ENCODE peak calls at places on chromosomes 12 and 14, in four cellular contexts. C is EH, F is left ventricle myocardium superior, T is ureter. B is an unnamed sample.

GRCh38 chr12:80213871-80214270 is 114.5 kb downstream of the OTOGL start:
- DNase-seq in C (no peak), F (no peak), T (no peak), B (no peak)

GRCh38 chr12:93737457-93738198 is 60.5 kb downstream of the CRADD start:
- DNase-seq in C (no peak), F (no peak), T (no peak), B (no peak)

GRCh38 chr12:121709478-121709890 is 3.1 kb upstream of the TMEM120B start:
- DNase-seq in C (peak), F (no peak), T (no peak), B (peak)

GRCh38 chr14:77508249-77508648 is 9.6 kb upstream of the ISM2 start:
- DNase-seq in C (peak), F (no peak), T (no peak), B (no peak)

GRCh38 chr14:80100681-80101080 is 110.6 kb downstream of the DIO2 start:
- DNase-seq in C (no peak), F (no peak), T (no peak), B (no peak)

GRCh38 chr12:42469355-42470006 is 120.1 kb downstream of the PRICKLE1 start:
- DNase-seq in C (no peak), F (no peak), T (no peak), B (no peak)

GRCh38 chr14:57933363-57933762 is 67.5 kb upstream of the SLC35F4 start:
- DNase-seq in C (no peak), F (no peak), T (no peak), B (no peak)

GRCh38 chr12:49244161-49244560 is 20.7 kb upstream of the TUBA1C start:
- DNase-seq in C (peak), F (no peak), T (no peak), B (peak)

GRCh38 chr12:119804011-119804641 is 73.0 kb downstream of the CIT start:
- DNase-seq in C (peak), F (peak), T (peak), B (peak)

GRCh38 chr14:105881021-105881930 is 354.9 kb downstream of the TMEM121 start:
- DNase-seq in C (no peak), F (peak), T (peak), B (no peak)

GRCh38 chr12:88753074-88753473 is 172.8 kb upstream of the KITLG start:
- DNase-seq in C (peak), F (no peak), T (no peak), B (no peak)

GRCh38 chr12:26452511-26452910 is 257.1 kb downstream of the SSPN start:
- DNase-seq in C (no peak), F (no peak), T (no peak), B (no peak)

GRCh38 chr14:75132374-75133086 is 5.7 kb upstream of the NEK9 start:
- DNase-seq in C (peak), F (no peak), T (peak), B (peak)

GRCh38 chr12:65536876-65537661 is 258.6 kb downstream of the MSRB3 start:
- DNase-seq in C (peak), F (no peak), T (no peak), B (peak)

GRCh38 chr12:14900521-14901227 is 15.0 kb upstream of the MGP start:
- DNase-seq in C (no peak), F (no peak), T (no peak), B (no peak)

GRCh38 chr12:27554421-27555186 is 30.6 kb downstream of the PPFIBP1 start:
- DNase-seq in C (peak), F (peak), T (peak), B (peak)

GRCh38 chr12:89873745-89874144 is 165.1 kb upstream of the ATP2B1 start:
- DNase-seq in C (peak), F (no peak), T (no peak), B (no peak)

GRCh38 chr12:70883855-70884254 is 36.7 kb downstream of the PTPRR start:
- DNase-seq in C (no peak), F (no peak), T (no peak), B (no peak)

GRCh38 chr14:64725360-64725815 is 21.2 kb downstream of the PLEKHG3 start:
- DNase-seq in C (no peak), F (no peak), T (no peak), B (no peak)

GRCh38 chr14:31357279-31357678 is 63.1 kb downstream of the HEATR5A start:
- DNase-seq in C (peak), F (no peak), T (no peak), B (no peak)

GRCh38 chr12:65930114-65930828 is 106.0 kb downstream of the HMGA2 start:
- DNase-seq in C (no peak), F (no peak), T (no peak), B (no peak)

GRCh38 chr14:29814153-29815057 is 113.2 kb downstream of the PRKD1 start:
- DNase-seq in C (no peak), F (peak), T (peak), B (peak)

GRCh38 chr14:34055545-34055944 is 104.7 kb upstream of the EGLN3 start:
- DNase-seq in C (no peak), F (no peak), T (no peak), B (no peak)

GRCh38 chr14:49977126-49977841 is 84.4 kb downstream of the ARF6 start:
- DNase-seq in C (no peak), F (no peak), T (no peak), B (no peak)